ENCODE peak calls at places on chromosomes 5 and 9, in six cellular contexts. C is upper lobe of left lung, Z is GM12878, K is HepG2, U is A549, O is K562. Q is an unnamed sample.

GRCh38 chr5:159050408-159051091 is 49.2 kb downstream of the EBF1 start:
- ATAC-seq in C (peak; percentile 25), Z (peak; percentile 80), K (no peak), U (peak; percentile 36), O (peak; percentile 22), Q (peak; percentile 32)

GRCh38 chr9:112179816-112180215 is 4.7 kb upstream of the SUSD1 start:
- ATAC-seq in C (no peak), Z (no peak), K (no peak), U (no peak), O (no peak), Q (no peak)

GRCh38 chr5:132905938-132906337 is 32.5 kb downstream of the LEAP2 start:
- ATAC-seq in C (peak; percentile 47), Z (no peak), K (peak; percentile 81), U (peak; percentile 60), O (no peak), Q (no peak)

GRCh38 chr9:68505681-68506409 is 34.8 kb downstream of the TMEM252 start:
- ATAC-seq in C (peak; percentile 75), Z (peak; percentile 76), K (no peak), U (no peak), O (peak; percentile 49), Q (peak; percentile 31)

GRCh38 chr5:149365418-149365817 is 7.6 kb downstream of the PCYOX1L start:
- ATAC-seq in C (no peak), Z (no peak), K (no peak), U (no peak), O (peak; percentile 73), Q (no peak)

GRCh38 chr9:81833563-81834345 is 94.5 kb upstream of the SPATA31D4 start:
- ATAC-seq in C (no peak), Z (no peak), K (peak; percentile 97), U (peak; percentile 44), O (no peak), Q (no peak)

GRCh38 chr5:59021286-59021673 is 438.4 kb downstream of the RAB3C start:
- ATAC-seq in C (no peak), Z (no peak), K (no peak), U (peak; percentile 41), O (no peak), Q (no peak)

GRCh38 chr5:98933446-98934072 is 4.8 kb upstream of the CHD1 start:
- ATAC-seq in C (no peak), Z (peak; percentile 33), K (no peak), U (no peak), O (no peak), Q (no peak)

GRCh38 chr9:19516348-19516747 is 107.5 kb downstream of the ACER2 start:
- ATAC-seq in C (no peak), Z (peak; percentile 40), K (no peak), U (no peak), O (no peak), Q (no peak)

GRCh38 chr9:113350937-113351336 is 1.6 kb downstream of the BSPRY start:
- ATAC-seq in C (peak; percentile 17), Z (peak; percentile 56), K (no peak), U (no peak), O (no peak), Q (no peak)

GRCh38 chr5:74632947-74633356 is 7.6 kb downstream of the ENC1 start:
- ATAC-seq in C (no peak), Z (peak; percentile 43), K (peak; percentile 55), U (peak; percentile 70), O (no peak), Q (no peak)

GRCh38 chr5:8005416-8005815 is 136.5 kb downstream of the MTRR start:
- ATAC-seq in C (no peak), Z (no peak), K (no peak), U (no peak), O (no peak), Q (no peak)

DNA sequence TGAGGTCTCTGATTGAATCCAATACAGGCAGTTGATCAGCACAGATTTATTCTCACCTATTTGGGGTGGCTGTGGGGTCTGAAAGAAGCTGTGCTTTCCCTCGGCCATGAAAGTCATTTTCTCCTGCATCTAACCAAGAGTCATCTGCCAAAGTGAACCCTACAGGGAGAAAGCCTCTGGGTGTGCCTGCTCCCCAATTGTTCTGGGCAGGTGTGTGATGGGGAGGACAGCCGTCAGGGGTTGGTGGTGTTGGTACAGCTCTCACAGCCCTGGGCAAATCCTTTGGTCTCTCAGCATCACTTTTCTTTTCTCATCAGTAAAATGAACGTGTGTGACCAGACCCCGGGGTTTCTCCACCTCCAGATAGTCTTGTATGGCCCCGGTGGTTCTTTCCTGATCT is 2.5 kb downstream of the PHF2 start:
- ATAC-seq in C (no peak), Z (no peak), K (no peak), U (no peak), O (no peak), Q (no peak)
- H3K4me1 ChIP-seq in C (peaks cover 56% of the 10 kb centered on the region), Z (peaks cover 11% of the 10 kb centered on the region), K (peaks cover 65% of the 10 kb centered on the region), U (peaks cover 14% of the 10 kb centered on the region), O (peaks cover 21% of the 10 kb centered on the region), Q (peaks cover 45% of the 10 kb centered on the region)

GRCh38 chr9:126114850-126115460 is 211.7 kb upstream of the MVB12B start:
- ATAC-seq in C (no peak), Z (no peak), K (no peak), U (no peak), O (no peak), Q (no peak)
- TF ChIP-seq EP300 in C (no peak), Z (no peak), K (no peak), U (no peak), O (no peak), Q (no peak)

GRCh38 chr9:5269249-5269715 is 35.2 kb downstream of the RLN2 start:
- ATAC-seq in C (no peak), Z (no peak), K (peak; percentile 54), U (peak; percentile 42), O (no peak), Q (no peak)
- TF ChIP-seq CTCF in C (no peak), Z (no peak), K (no peak), U (no peak), O (no peak), Q (no peak)

DNA sequence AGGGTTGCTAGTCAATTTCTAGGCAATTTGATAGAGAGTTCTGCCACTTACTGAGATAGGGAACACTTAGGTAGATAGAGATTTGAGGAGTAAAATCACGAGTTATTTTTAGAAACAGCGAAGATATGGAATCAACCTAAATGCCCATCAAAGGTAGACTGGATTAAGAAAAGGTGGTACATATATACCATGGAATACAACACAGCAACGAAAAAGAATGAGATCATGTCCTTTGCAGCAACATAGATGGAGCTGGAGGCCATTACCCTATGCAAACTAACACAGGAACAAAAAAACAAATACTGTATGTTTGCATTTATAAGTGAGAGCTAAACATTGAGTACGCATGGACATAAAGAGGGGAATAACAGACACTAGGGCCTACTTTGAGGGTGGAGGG is 9.7 kb downstream of the ELL2 start:
- ATAC-seq in C (no peak), Z (no peak), K (no peak), U (no peak), O (no peak), Q (no peak)
- H3K4me1 ChIP-seq in C (peaks cover 50% of the 10 kb centered on the region), Z (peaks cover 16% of the 10 kb centered on the region), K (peaks cover 84% of the 10 kb centered on the region), U (peaks cover 20% of the 10 kb centered on the region), O (peaks cover 32% of the 10 kb centered on the region), Q (peaks cover 19% of the 10 kb centered on the region)

DNA sequence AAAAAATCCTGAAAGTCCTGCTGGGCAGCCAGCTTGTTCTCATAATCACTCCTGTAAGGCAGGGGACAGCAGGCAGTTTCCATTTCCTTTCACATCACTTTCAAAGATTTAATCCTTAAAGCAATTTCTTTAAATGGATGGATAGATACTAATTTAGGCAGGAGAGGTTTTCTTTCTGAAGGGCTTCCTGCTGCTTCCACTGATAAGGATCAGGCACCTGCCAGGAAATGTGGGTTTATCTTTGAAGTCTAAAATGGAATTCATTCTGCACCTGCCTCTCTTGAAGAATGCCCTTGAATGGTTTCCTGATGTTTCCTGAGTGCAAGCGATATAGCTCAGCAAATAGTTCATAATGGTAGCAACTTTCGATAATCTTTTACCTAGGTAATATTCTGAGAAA is 64.5 kb downstream of the STARD4 start:
- ATAC-seq in C (no peak), Z (no peak), K (no peak), U (no peak), O (no peak), Q (no peak)
- TF ChIP-seq EP300 in C (no peak), Z (no peak), K (no peak), U (no peak), O (no peak), Q (no peak)

GRCh38 chr9:38435526-38435925 is 11.3 kb upstream of the IGFBPL1 start:
- ATAC-seq in C (no peak), Z (no peak), K (no peak), U (no peak), O (no peak), Q (no peak)

GRCh38 chr9:38434365-38434764 is 10.1 kb upstream of the IGFBPL1 start:
- ATAC-seq in C (no peak), Z (no peak), K (no peak), U (no peak), O (no peak), Q (no peak)

GRCh38 chr9:38434833-38435232 is 10.6 kb upstream of the IGFBPL1 start:
- ATAC-seq in C (no peak), Z (no peak), K (peak; percentile 68), U (no peak), O (peak; percentile 22), Q (no peak)

GRCh38 chr9:38431101-38431500 is 6.8 kb upstream of the IGFBPL1 start:
- ATAC-seq in C (no peak), Z (peak; percentile 31), K (no peak), U (no peak), O (no peak), Q (no peak)

GRCh38 chr9:38432922-38433510 is 8.8 kb upstream of the IGFBPL1 start:
- ATAC-seq in C (no peak), Z (peak; percentile 72), K (peak; percentile 14), U (peak; percentile 66), O (peak; percentile 78), Q (no peak)
- TF ChIP-seq CTCF in C (peak; percentile 44), Z (peak; percentile 60), K (peak; percentile 63), U (peak; percentile 59), O (peak; percentile 59), Q (peak; percentile 39)

GRCh38 chr9:87564111-87564510 is 66.4 kb downstream of the DAPK1 start:
- ATAC-seq in C (no peak), Z (peak; percentile 76), K (no peak), U (no peak), O (peak; percentile 38), Q (peak; percentile 6)

GRCh38 chr9:87564706-87565335 is 67.2 kb downstream of the DAPK1 start:
- ATAC-seq in C (no peak), Z (no peak), K (no peak), U (no peak), O (no peak), Q (no peak)

GRCh38 chr9:87558606-87559005 is 60.9 kb downstream of the DAPK1 start:
- ATAC-seq in C (no peak), Z (no peak), K (no peak), U (no peak), O (no peak), Q (no peak)

GRCh38 chr9:87562062-87562461 is 64.4 kb downstream of the DAPK1 start:
- ATAC-seq in C (no peak), Z (no peak), K (no peak), U (no peak), O (no peak), Q (no peak)

DNA sequence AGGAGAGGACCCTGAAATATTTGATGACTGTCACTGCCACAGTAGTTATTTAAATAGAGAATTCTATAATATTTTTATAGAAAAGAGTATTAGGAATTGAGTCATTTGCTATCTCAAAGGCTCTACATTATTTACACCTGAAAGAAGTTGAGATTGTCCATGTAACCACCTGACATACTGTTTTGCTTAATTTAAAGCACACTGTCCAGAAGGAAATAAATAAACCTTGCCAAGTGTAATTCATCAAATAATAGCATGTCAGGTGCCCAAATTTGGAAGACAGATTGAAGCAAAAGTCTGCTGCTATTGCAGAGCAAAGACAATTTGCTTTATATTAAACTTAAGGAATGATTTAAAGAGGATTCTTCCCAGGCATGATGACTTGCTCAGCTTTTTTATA is 64.9 kb downstream of the DAPK1 start:
- ATAC-seq in C (no peak), Z (no peak), K (no peak), U (no peak), O (no peak), Q (no peak)
- H3K4me1 ChIP-seq in C (peaks cover 14% of the 10 kb centered on the region), Z (peaks cover 58% of the 10 kb centered on the region), K (peaks cover 23% of the 10 kb centered on the region), U (peaks cover 5% of the 10 kb centered on the region), O (peaks cover 22% of the 10 kb centered on the region), Q (no peaks in the 10 kb centered on the region)

Q was measured in gastroesophageal sphincter.